ENCODE peak calls at places on chromosomes 1 and 21, in seven cellular contexts. I, P, B, W, A, M and N are unnamed samples.

GRCh38 chr21:45517249-45518065 is 24.8 kb downstream of the SLC19A1 start:
- DNase-seq in I (no peak), P (no peak), B (no peak), W (no peak), A (no peak), M (peak), N (no peak)

GRCh38 chr1:3146458-3146857 is 77.5 kb downstream of the PRDM16 start:
- DNase-seq in I (no peak), P (no peak), B (no peak), W (no peak), A (no peak), M (no peak), N (no peak)

GRCh38 chr1:226425431-226426031 is 17.6 kb upstream of the PARP1 start:
- DNase-seq in I (no peak), P (no peak), B (no peak), W (no peak), A (no peak), M (peak), N (peak)

GRCh38 chr1:230163719-230164118 is 96.7 kb downstream of the GALNT2 start:
- DNase-seq in I (no peak), P (no peak), B (no peak), W (no peak), A (no peak), M (no peak), N (no peak)

GRCh38 chr21:44438531-44439210 is 16.6 kb upstream of the LRRC3 start:
- DNase-seq in I (peak), P (no peak), B (no peak), W (no peak), A (no peak), M (peak), N (no peak)

GRCh38 chr1:30965914-30966313 is 57.4 kb upstream of the SDC3 start:
- DNase-seq in I (no peak), P (no peak), B (no peak), W (no peak), A (no peak), M (no peak), N (no peak)

GRCh38 chr21:28089599-28090421 is 902.9 kb downstream of the LTN1 start:
- DNase-seq in I (no peak), P (no peak), B (peak), W (no peak), A (peak), M (no peak), N (no peak)

GRCh38 chr1:19029191-19030085 is 73.0 kb upstream of the IFFO2 start:
- DNase-seq in I (no peak), P (no peak), B (no peak), W (no peak), A (no peak), M (no peak), N (no peak)

GRCh38 chr1:245007686-245008085 is 143.3 kb upstream of the HNRNPU start:
- DNase-seq in I (no peak), P (no peak), B (no peak), W (no peak), A (no peak), M (no peak), N (no peak)

GRCh38 chr1:157319567-157319966 is 181.4 kb upstream of the ETV3 start:
- DNase-seq in I (no peak), P (no peak), B (peak), W (no peak), A (no peak), M (no peak), N (no peak)

GRCh38 chr21:39467746-39468145 is 16.0 kb downstream of the SH3BGR start:
- DNase-seq in I (no peak), P (no peak), B (no peak), W (no peak), A (no peak), M (no peak), N (no peak)

GRCh38 chr1:212791261-212791675 is 309 bp downstream of the NSL1 start:
- DNase-seq in I (no peak), P (no peak), B (no peak), W (no peak), A (no peak), M (no peak), N (no peak)

GRCh38 chr1:214967865-214968575 is 114.5 kb upstream of the KCNK2 start:
- DNase-seq in I (no peak), P (no peak), B (no peak), W (no peak), A (no peak), M (no peak), N (no peak)

GRCh38 chr1:221439008-221439733 is 302.7 kb downstream of the DUSP10 start:
- DNase-seq in I (no peak), P (peak), B (no peak), W (peak), A (peak), M (peak), N (peak)

GRCh38 chr1:16226129-16226494 is 10.9 kb downstream of the CPLANE2 start:
- DNase-seq in I (no peak), P (no peak), B (no peak), W (no peak), A (no peak), M (no peak), N (no peak)

GRCh38 chr1:113135460-113135859 is 62.5 kb downstream of the LRIG2 start:
- DNase-seq in I (no peak), P (no peak), B (no peak), W (no peak), A (no peak), M (no peak), N (no peak)

GRCh38 chr21:33434770-33435360 is 31.7 kb downstream of the IFNGR2 start:
- DNase-seq in I (peak), P (no peak), B (no peak), W (no peak), A (peak), M (no peak), N (no peak)

GRCh38 chr1:38005195-38006007 is at the start of gene FHL3:
- DNase-seq in I (peak), P (no peak), B (peak), W (peak), A (peak), M (peak), N (no peak)

GRCh38 chr1:1361982-1362423 is 3.6 kb upstream of the MXRA8 start:
- DNase-seq in I (no peak), P (no peak), B (peak), W (no peak), A (peak), M (no peak), N (no peak)

GRCh38 chr1:182206628-182207239 is 145.2 kb upstream of the ZNF648 start:
- DNase-seq in I (peak), P (no peak), B (no peak), W (no peak), A (no peak), M (no peak), N (no peak)

GRCh38 chr1:155127105-155127671 is 488 bp upstream of the EFNA1 start:
- DNase-seq in I (peak), P (no peak), B (peak), W (no peak), A (peak), M (no peak), N (no peak)